ENCODE peak calls at places on chromosome 11, in five cellular contexts. One of them, this sample, is unnamed.

GRCh38 chr11:118908931-118909618 is 16.7 kb downstream of the BCL9L start:
- DNase-seq in brain microvascular endothelial cell: peak; percentile 72
- DNase-seq in central memory CD4-positive, alpha-beta T cell: no peak
- DNase-seq in brain pericyte: peak; percentile 81
- DNase-seq in effector memory CD8-positive, alpha-beta T cell: no peak
- DNase-seq in this sample: no peak

GRCh38 chr11:2077061-2077802 is 62.0 kb downstream of the IGF2 start:
- DNase-seq in effector memory CD8-positive, alpha-beta T cell: no peak
- DNase-seq in central memory CD4-positive, alpha-beta T cell: peak; percentile 20
- DNase-seq in brain microvascular endothelial cell: peak; percentile 76
- DNase-seq in brain pericyte: no peak
- DNase-seq in this sample: no peak

GRCh38 chr11:69292221-69292648 is 1.7 kb upstream of the MYEOV start:
- DNase-seq in brain pericyte: no peak
- DNase-seq in central memory CD4-positive, alpha-beta T cell: peak; percentile 36
- DNase-seq in brain microvascular endothelial cell: no peak
- DNase-seq in effector memory CD8-positive, alpha-beta T cell: peak; percentile 53
- DNase-seq in this sample: no peak

GRCh38 chr11:65316979-65317786 is 2.5 kb downstream of the CDC42EP2 start:
- DNase-seq in effector memory CD8-positive, alpha-beta T cell: no peak
- DNase-seq in central memory CD4-positive, alpha-beta T cell: no peak
- DNase-seq in brain pericyte: no peak
- DNase-seq in brain microvascular endothelial cell: no peak
- DNase-seq in this sample: no peak

GRCh38 chr11:124440608-124441007 is 4.9 kb downstream of the OR8B8 start:
- DNase-seq in central memory CD4-positive, alpha-beta T cell: no peak
- DNase-seq in brain pericyte: no peak
- DNase-seq in brain microvascular endothelial cell: no peak
- DNase-seq in effector memory CD8-positive, alpha-beta T cell: no peak
- DNase-seq in this sample: no peak

GRCh38 chr11:124882339-124883071 is 15.2 kb downstream of the ROBO4 start:
- DNase-seq in brain pericyte: no peak
- DNase-seq in brain microvascular endothelial cell: peak; percentile 61
- DNase-seq in central memory CD4-positive, alpha-beta T cell: no peak
- DNase-seq in effector memory CD8-positive, alpha-beta T cell: no peak
- DNase-seq in this sample: peak; percentile 20

GRCh38 chr11:58919561-58919960 is 19.7 kb upstream of the GLYATL1 start:
- DNase-seq in effector memory CD8-positive, alpha-beta T cell: no peak
- DNase-seq in central memory CD4-positive, alpha-beta T cell: no peak
- DNase-seq in brain microvascular endothelial cell: no peak
- DNase-seq in brain pericyte: no peak
- DNase-seq in this sample: no peak

GRCh38 chr11:46808804-46809431 is 37.2 kb downstream of the CKAP5 start:
- DNase-seq in effector memory CD8-positive, alpha-beta T cell: no peak
- DNase-seq in central memory CD4-positive, alpha-beta T cell: peak; percentile 4
- DNase-seq in brain pericyte: no peak
- DNase-seq in brain microvascular endothelial cell: peak; percentile 28
- DNase-seq in this sample: peak; percentile 40

This sample was measured in Jurkat, Clone E6-1.